ENCODE peak calls at places on chromosomes 7 and 10, in seven cellular contexts. One of them, this sample, is unnamed.

GRCh38 chr10:43210556-43210955 is 56.3 kb downstream of the RASGEF1A start:
- DNase-seq in HFF-Myc: no peak
- DNase-seq in HepG2: no peak
- DNase-seq in heart right ventricle: no peak
- DNase-seq in cardiac fibroblast: no peak
- DNase-seq in choroid plexus epithelial cell: no peak
- DNase-seq in SK-N-SH: no peak
- DNase-seq in this sample: no peak

GRCh38 chr7:96167424-96167823 is 154.5 kb downstream of the SLC25A13 start:
- DNase-seq in cardiac fibroblast: no peak
- DNase-seq in choroid plexus epithelial cell: no peak
- DNase-seq in SK-N-SH: no peak
- DNase-seq in heart right ventricle: no peak
- DNase-seq in HepG2: no peak
- DNase-seq in HFF-Myc: no peak
- DNase-seq in this sample: no peak

GRCh38 chr7:99109108-99110051 is 34.5 kb downstream of the SMURF1 start:
- DNase-seq in HepG2: peak
- DNase-seq in choroid plexus epithelial cell: peak
- DNase-seq in SK-N-SH: peak
- DNase-seq in heart right ventricle: peak
- DNase-seq in cardiac fibroblast: peak
- DNase-seq in HFF-Myc: no peak
- DNase-seq in this sample: no peak

GRCh38 chr7:18866359-18867036 is 250.9 kb downstream of the TWIST1 start:
- DNase-seq in heart right ventricle: peak
- DNase-seq in cardiac fibroblast: peak
- DNase-seq in SK-N-SH: no peak
- DNase-seq in choroid plexus epithelial cell: peak
- DNase-seq in HepG2: no peak
- DNase-seq in HFF-Myc: peak
- DNase-seq in this sample: peak

GRCh38 chr10:95457319-95457886 is 103.8 kb downstream of the SORBS1 start:
- DNase-seq in HFF-Myc: no peak
- DNase-seq in HepG2: peak
- DNase-seq in heart right ventricle: no peak
- DNase-seq in SK-N-SH: no peak
- DNase-seq in cardiac fibroblast: no peak
- DNase-seq in choroid plexus epithelial cell: no peak
- DNase-seq in this sample: no peak

GRCh38 chr7:50644586-50644985 is 79.4 kb upstream of the DDC start:
- DNase-seq in HepG2: no peak
- DNase-seq in heart right ventricle: no peak
- DNase-seq in choroid plexus epithelial cell: no peak
- DNase-seq in SK-N-SH: peak
- DNase-seq in HFF-Myc: no peak
- DNase-seq in cardiac fibroblast: no peak
- DNase-seq in this sample: no peak

GRCh38 chr10:17981766-17982380 is 30.2 kb downstream of the SLC39A12 start:
- DNase-seq in HepG2: no peak
- DNase-seq in HFF-Myc: peak
- DNase-seq in cardiac fibroblast: peak
- DNase-seq in SK-N-SH: no peak
- DNase-seq in heart right ventricle: no peak
- DNase-seq in choroid plexus epithelial cell: peak
- DNase-seq in this sample: peak

GRCh38 chr7:17302575-17303142 is 4.2 kb downstream of the AHR start:
- DNase-seq in HFF-Myc: no peak
- DNase-seq in choroid plexus epithelial cell: peak
- DNase-seq in cardiac fibroblast: peak
- DNase-seq in heart right ventricle: no peak
- DNase-seq in SK-N-SH: no peak
- DNase-seq in HepG2: no peak
- DNase-seq in this sample: no peak

GRCh38 chr7:74266191-74266963 is 12.2 kb upstream of the RFC2 start:
- DNase-seq in HFF-Myc: no peak
- DNase-seq in HepG2: no peak
- DNase-seq in SK-N-SH: no peak
- DNase-seq in choroid plexus epithelial cell: no peak
- DNase-seq in heart right ventricle: no peak
- DNase-seq in cardiac fibroblast: no peak
- DNase-seq in this sample: no peak

GRCh38 chr10:95289003-95289920 is 1.5 kb downstream of the PDLIM1 start:
- DNase-seq in HepG2: no peak
- DNase-seq in heart right ventricle: no peak
- DNase-seq in HFF-Myc: no peak
- DNase-seq in cardiac fibroblast: no peak
- DNase-seq in choroid plexus epithelial cell: peak
- DNase-seq in SK-N-SH: no peak
- DNase-seq in this sample: no peak

GRCh38 chr10:95308389-95309302 is 17.8 kb upstream of the PDLIM1 start:
- DNase-seq in choroid plexus epithelial cell: peak
- DNase-seq in SK-N-SH: no peak
- DNase-seq in cardiac fibroblast: peak
- DNase-seq in HepG2: peak
- DNase-seq in HFF-Myc: peak
- DNase-seq in heart right ventricle: peak
- DNase-seq in this sample: peak

GRCh38 chr7:8125680-8126444 is 136.1 kb downstream of the ICA1 start:
- DNase-seq in choroid plexus epithelial cell: no peak
- DNase-seq in heart right ventricle: no peak
- DNase-seq in HepG2: no peak
- DNase-seq in cardiac fibroblast: no peak
- DNase-seq in SK-N-SH: no peak
- DNase-seq in HFF-Myc: no peak
- DNase-seq in this sample: no peak

GRCh38 chr10:110392121-110392859 is 87.6 kb upstream of the SMNDC1 start:
- DNase-seq in choroid plexus epithelial cell: no peak
- DNase-seq in heart right ventricle: no peak
- DNase-seq in SK-N-SH: no peak
- DNase-seq in cardiac fibroblast: no peak
- DNase-seq in HepG2: no peak
- DNase-seq in HFF-Myc: no peak
- DNase-seq in this sample: no peak

GRCh38 chr10:16521311-16522016 is at the start of gene C1QL3:
- DNase-seq in HFF-Myc: no peak
- DNase-seq in choroid plexus epithelial cell: peak
- DNase-seq in HepG2: no peak
- DNase-seq in heart right ventricle: no peak
- DNase-seq in SK-N-SH: peak
- DNase-seq in cardiac fibroblast: peak
- DNase-seq in this sample: no peak
- H3K4me3 ChIP-seq in HFF-Myc: peak
- H3K4me3 ChIP-seq in choroid plexus epithelial cell: peak
- H3K4me3 ChIP-seq in HepG2: peak
- H3K4me3 ChIP-seq in heart right ventricle: peak
- H3K4me3 ChIP-seq in SK-N-SH: peak
- H3K4me3 ChIP-seq in cardiac fibroblast: peak
- H3K4me3 ChIP-seq in this sample: peak

GRCh38 chr7:105137898-105138297 is 123.9 kb downstream of the KMT2E start:
- DNase-seq in cardiac fibroblast: no peak
- DNase-seq in heart right ventricle: no peak
- DNase-seq in SK-N-SH: no peak
- DNase-seq in HepG2: no peak
- DNase-seq in HFF-Myc: no peak
- DNase-seq in choroid plexus epithelial cell: no peak
- DNase-seq in this sample: no peak

GRCh38 chr7:105139381-105139780 is 125.4 kb downstream of the KMT2E start:
- DNase-seq in heart right ventricle: no peak
- DNase-seq in SK-N-SH: no peak
- DNase-seq in cardiac fibroblast: no peak
- DNase-seq in HepG2: no peak
- DNase-seq in choroid plexus epithelial cell: no peak
- DNase-seq in HFF-Myc: no peak
- DNase-seq in this sample: no peak

GRCh38 chr7:105133986-105134655 is 120.1 kb downstream of the KMT2E start:
- DNase-seq in choroid plexus epithelial cell: no peak
- DNase-seq in HFF-Myc: no peak
- DNase-seq in heart right ventricle: no peak
- DNase-seq in SK-N-SH: no peak
- DNase-seq in HepG2: no peak
- DNase-seq in cardiac fibroblast: no peak
- DNase-seq in this sample: no peak

GRCh38 chr7:105133358-105133757 is 119.4 kb downstream of the KMT2E start:
- DNase-seq in SK-N-SH: no peak
- DNase-seq in heart right ventricle: no peak
- DNase-seq in choroid plexus epithelial cell: no peak
- DNase-seq in HFF-Myc: no peak
- DNase-seq in cardiac fibroblast: no peak
- DNase-seq in HepG2: no peak
- DNase-seq in this sample: no peak

GRCh38 chr7:105136221-105136620 is 122.2 kb downstream of the KMT2E start:
- DNase-seq in cardiac fibroblast: peak
- DNase-seq in HFF-Myc: no peak
- DNase-seq in SK-N-SH: no peak
- DNase-seq in choroid plexus epithelial cell: no peak
- DNase-seq in HepG2: peak
- DNase-seq in heart right ventricle: no peak
- DNase-seq in this sample: no peak
- TF ChIP-seq CTCF in cardiac fibroblast: peak
- TF ChIP-seq CTCF in HFF-Myc: no peak
- TF ChIP-seq CTCF in SK-N-SH: peak
- TF ChIP-seq CTCF in choroid plexus epithelial cell: peak
- TF ChIP-seq CTCF in HepG2: no peak
- TF ChIP-seq CTCF in heart right ventricle: no peak
- TF ChIP-seq CTCF in this sample: peak

DNA sequence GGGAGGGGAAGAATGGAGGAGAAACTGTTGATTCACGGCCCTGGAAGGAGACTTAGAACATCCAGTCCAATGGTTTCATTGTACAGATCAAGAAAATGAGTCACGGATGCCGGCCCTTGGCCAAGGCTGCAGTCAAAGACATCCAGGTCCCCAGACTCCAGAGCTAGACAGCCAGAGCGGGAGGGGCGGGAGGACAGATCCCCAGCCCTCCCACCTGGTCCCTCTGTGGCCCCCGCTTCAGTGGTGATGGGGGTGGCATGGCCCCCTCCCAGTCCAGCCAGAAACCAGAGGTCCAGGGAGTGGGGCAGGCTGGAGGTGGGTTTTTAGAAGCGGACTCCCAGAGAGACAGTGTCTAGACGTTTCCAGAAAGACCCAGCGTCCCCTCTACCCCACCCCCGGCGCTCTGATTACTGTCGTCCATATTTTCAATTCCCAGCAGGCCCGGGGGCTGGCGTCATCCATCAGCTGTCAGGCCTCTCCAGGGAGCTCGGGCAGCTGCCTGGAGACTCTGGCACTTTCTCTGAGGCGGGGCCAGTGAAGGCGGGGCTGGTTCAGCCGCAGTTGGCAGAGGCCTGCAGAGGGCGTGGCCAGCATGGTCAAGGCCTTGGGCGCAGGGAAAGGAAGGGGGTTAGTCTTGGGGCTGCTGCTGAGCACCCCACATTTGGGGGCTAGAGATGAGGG is 8.0 kb upstream of the HSPB1 start:
- DNase-seq in choroid plexus epithelial cell: peak
- DNase-seq in cardiac fibroblast: peak
- DNase-seq in SK-N-SH: peak
- DNase-seq in heart right ventricle: peak
- DNase-seq in HFF-Myc: peak
- DNase-seq in HepG2: peak
- DNase-seq in this sample: peak
- H3K4me3 ChIP-seq in choroid plexus epithelial cell: peak
- H3K4me3 ChIP-seq in cardiac fibroblast: peak
- H3K4me3 ChIP-seq in SK-N-SH: peak
- H3K4me3 ChIP-seq in heart right ventricle: peak
- H3K4me3 ChIP-seq in HFF-Myc: peak
- H3K4me3 ChIP-seq in HepG2: peak
- H3K4me3 ChIP-seq in this sample: peak

GRCh38 chr10:44990965-44991364 is 9.8 kb upstream of the ZNF22 start:
- DNase-seq in HFF-Myc: no peak
- DNase-seq in heart right ventricle: no peak
- DNase-seq in cardiac fibroblast: no peak
- DNase-seq in SK-N-SH: no peak
- DNase-seq in HepG2: no peak
- DNase-seq in choroid plexus epithelial cell: no peak
- DNase-seq in this sample: no peak

GRCh38 chr10:44989621-44990301 is 11.0 kb upstream of the ZNF22 start:
- DNase-seq in SK-N-SH: no peak
- DNase-seq in HFF-Myc: no peak
- DNase-seq in cardiac fibroblast: no peak
- DNase-seq in heart right ventricle: no peak
- DNase-seq in HepG2: no peak
- DNase-seq in choroid plexus epithelial cell: no peak
- DNase-seq in this sample: no peak

GRCh38 chr10:44988957-44989620 is 10.5 kb upstream of the DEPP1 start:
- DNase-seq in cardiac fibroblast: no peak
- DNase-seq in HFF-Myc: no peak
- DNase-seq in HepG2: no peak
- DNase-seq in choroid plexus epithelial cell: no peak
- DNase-seq in SK-N-SH: no peak
- DNase-seq in heart right ventricle: peak
- DNase-seq in this sample: no peak

GRCh38 chr10:44991571-44991970 is 9.2 kb upstream of the ZNF22 start:
- DNase-seq in HFF-Myc: no peak
- DNase-seq in choroid plexus epithelial cell: no peak
- DNase-seq in HepG2: no peak
- DNase-seq in SK-N-SH: no peak
- DNase-seq in heart right ventricle: no peak
- DNase-seq in cardiac fibroblast: no peak
- DNase-seq in this sample: no peak

DNA sequence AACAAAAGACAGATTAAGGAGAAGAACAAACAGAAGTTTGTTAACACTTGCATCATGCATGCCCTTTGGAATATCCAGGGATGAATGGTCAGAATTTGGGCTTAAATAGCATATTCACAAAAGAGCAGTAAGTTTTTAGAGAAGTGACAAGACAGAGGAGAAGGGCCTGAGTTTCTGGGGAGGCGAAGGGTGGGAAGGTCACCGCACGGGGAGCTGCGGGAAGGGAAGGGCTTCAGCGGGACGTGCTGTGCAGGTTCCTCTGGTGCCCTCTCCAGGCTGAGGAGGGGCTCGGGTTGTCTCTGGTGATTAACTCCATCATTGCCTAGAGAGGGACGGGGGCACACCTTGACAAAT is 10.4 kb upstream of the ZNF22 start:
- DNase-seq in HFF-Myc: no peak
- DNase-seq in SK-N-SH: no peak
- DNase-seq in heart right ventricle: no peak
- DNase-seq in cardiac fibroblast: no peak
- DNase-seq in choroid plexus epithelial cell: no peak
- DNase-seq in HepG2: peak
- DNase-seq in this sample: no peak
- TF ChIP-seq CTCF in HFF-Myc: peak
- TF ChIP-seq CTCF in SK-N-SH: no peak
- TF ChIP-seq CTCF in heart right ventricle: peak
- TF ChIP-seq CTCF in cardiac fibroblast: no peak
- TF ChIP-seq CTCF in choroid plexus epithelial cell: peak
- TF ChIP-seq CTCF in HepG2: peak
- TF ChIP-seq CTCF in this sample: no peak